ENCODE peak calls at places on chromosomes 3 and 15, in five cellular contexts. One of them, this sample, is unnamed.

GRCh38 chr3:129119365-129120100 is 2.1 kb downstream of the RAB43 start:
- DNase-seq in activated CD4-positive, CD25-positive, alpha-beta regulatory T cell treated with anti-CD3 and anti-CD28 coated beads, Interleukin-2, amount 50 U/mL, for 72 hours: peak
- DNase-seq in RCC 7860: no peak
- DNase-seq in WTC11: no peak
- DNase-seq in Right ventricle myocardium inferior: peak
- DNase-seq in this sample: no peak

GRCh38 chr3:77618686-77619085 is 578.8 kb downstream of the ROBO2 start:
- DNase-seq in activated CD4-positive, CD25-positive, alpha-beta regulatory T cell treated with anti-CD3 and anti-CD28 coated beads, Interleukin-2, amount 50 U/mL, for 72 hours: no peak
- DNase-seq in RCC 7860: no peak
- DNase-seq in WTC11: no peak
- DNase-seq in Right ventricle myocardium inferior: no peak
- DNase-seq in this sample: no peak

GRCh38 chr3:175416600-175416999 is 557.5 kb downstream of the NAALADL2 start:
- DNase-seq in activated CD4-positive, CD25-positive, alpha-beta regulatory T cell treated with anti-CD3 and anti-CD28 coated beads, Interleukin-2, amount 50 U/mL, for 72 hours: no peak
- DNase-seq in RCC 7860: no peak
- DNase-seq in WTC11: no peak
- DNase-seq in Right ventricle myocardium inferior: no peak
- DNase-seq in this sample: no peak

GRCh38 chr15:56126409-56126808 is 117.3 kb downstream of the RFX7 start:
- DNase-seq in activated CD4-positive, CD25-positive, alpha-beta regulatory T cell treated with anti-CD3 and anti-CD28 coated beads, Interleukin-2, amount 50 U/mL, for 72 hours: no peak
- DNase-seq in RCC 7860: no peak
- DNase-seq in WTC11: no peak
- DNase-seq in Right ventricle myocardium inferior: no peak
- DNase-seq in this sample: no peak

GRCh38 chr3:163175970-163176369 is 1679.4 kb downstream of the OTOL1 start:
- DNase-seq in activated CD4-positive, CD25-positive, alpha-beta regulatory T cell treated with anti-CD3 and anti-CD28 coated beads, Interleukin-2, amount 50 U/mL, for 72 hours: no peak
- DNase-seq in RCC 7860: no peak
- DNase-seq in WTC11: no peak
- DNase-seq in Right ventricle myocardium inferior: no peak
- DNase-seq in this sample: no peak

GRCh38 chr3:69848113-69848512 is 108.8 kb downstream of the MITF start:
- DNase-seq in activated CD4-positive, CD25-positive, alpha-beta regulatory T cell treated with anti-CD3 and anti-CD28 coated beads, Interleukin-2, amount 50 U/mL, for 72 hours: no peak
- DNase-seq in RCC 7860: no peak
- DNase-seq in WTC11: no peak
- DNase-seq in Right ventricle myocardium inferior: no peak
- DNase-seq in this sample: no peak

GRCh38 chr3:65827076-65827475 is 211.6 kb downstream of the MAGI1 start:
- DNase-seq in activated CD4-positive, CD25-positive, alpha-beta regulatory T cell treated with anti-CD3 and anti-CD28 coated beads, Interleukin-2, amount 50 U/mL, for 72 hours: no peak
- DNase-seq in RCC 7860: no peak
- DNase-seq in WTC11: no peak
- DNase-seq in Right ventricle myocardium inferior: no peak
- DNase-seq in this sample: no peak

GRCh38 chr15:101137312-101137940 is 114.4 kb downstream of the CHSY1 start:
- DNase-seq in activated CD4-positive, CD25-positive, alpha-beta regulatory T cell treated with anti-CD3 and anti-CD28 coated beads, Interleukin-2, amount 50 U/mL, for 72 hours: no peak
- DNase-seq in RCC 7860: no peak
- DNase-seq in WTC11: no peak
- DNase-seq in Right ventricle myocardium inferior: no peak
- DNase-seq in this sample: no peak

GRCh38 chr15:40776537-40777141 is 6.9 kb downstream of the C15orf62 start:
- DNase-seq in activated CD4-positive, CD25-positive, alpha-beta regulatory T cell treated with anti-CD3 and anti-CD28 coated beads, Interleukin-2, amount 50 U/mL, for 72 hours: no peak
- DNase-seq in RCC 7860: no peak
- DNase-seq in WTC11: no peak
- DNase-seq in Right ventricle myocardium inferior: no peak
- DNase-seq in this sample: no peak

GRCh38 chr3:52072020-52072419 is 15.6 kb upstream of the DUSP7 start:
- DNase-seq in activated CD4-positive, CD25-positive, alpha-beta regulatory T cell treated with anti-CD3 and anti-CD28 coated beads, Interleukin-2, amount 50 U/mL, for 72 hours: no peak
- DNase-seq in RCC 7860: no peak
- DNase-seq in WTC11: no peak
- DNase-seq in Right ventricle myocardium inferior: no peak
- DNase-seq in this sample: no peak

GRCh38 chr15:71329509-71330260 is 214.4 kb downstream of the THSD4 start:
- DNase-seq in activated CD4-positive, CD25-positive, alpha-beta regulatory T cell treated with anti-CD3 and anti-CD28 coated beads, Interleukin-2, amount 50 U/mL, for 72 hours: no peak
- DNase-seq in RCC 7860: peak
- DNase-seq in WTC11: no peak
- DNase-seq in Right ventricle myocardium inferior: no peak
- DNase-seq in this sample: no peak

GRCh38 chr15:56320316-56320715 is 44.9 kb upstream of the TEX9 start:
- DNase-seq in activated CD4-positive, CD25-positive, alpha-beta regulatory T cell treated with anti-CD3 and anti-CD28 coated beads, Interleukin-2, amount 50 U/mL, for 72 hours: no peak
- DNase-seq in RCC 7860: no peak
- DNase-seq in WTC11: no peak
- DNase-seq in Right ventricle myocardium inferior: no peak
- DNase-seq in this sample: no peak